ENCODE peak calls at places on chromosomes 3 and 15, in eight cellular contexts. One of them, this sample, is unnamed.

GRCh38 chr3:54817628-54818027 is 110.2 kb downstream of the LRTM1 start:
- DNase-seq in progenitor cell of endocrine pancreas: no peak
- DNase-seq in mesothelial cell of epicardium: no peak
- DNase-seq in brain microvascular endothelial cell: no peak
- DNase-seq in body of pancreas: no peak
- DNase-seq in kidney epithelial cell: no peak
- DNase-seq in RWPE1: no peak
- DNase-seq in neural crest cell: no peak
- DNase-seq in this sample: peak

GRCh38 chr15:42911058-42911592 is 9.5 kb downstream of the TTBK2 start:
- DNase-seq in progenitor cell of endocrine pancreas: no peak
- DNase-seq in mesothelial cell of epicardium: no peak
- DNase-seq in brain microvascular endothelial cell: no peak
- DNase-seq in body of pancreas: no peak
- DNase-seq in kidney epithelial cell: no peak
- DNase-seq in RWPE1: no peak
- DNase-seq in neural crest cell: no peak
- DNase-seq in this sample: no peak

GRCh38 chr3:185659942-185660921 is 74.1 kb downstream of the SENP2 start:
- DNase-seq in progenitor cell of endocrine pancreas: peak
- DNase-seq in mesothelial cell of epicardium: peak
- DNase-seq in brain microvascular endothelial cell: peak
- DNase-seq in body of pancreas: peak
- DNase-seq in kidney epithelial cell: no peak
- DNase-seq in RWPE1: peak
- DNase-seq in neural crest cell: peak
- DNase-seq in this sample: peak

GRCh38 chr15:77852241-77853007 is 219.7 kb upstream of the LINGO1 start:
- DNase-seq in progenitor cell of endocrine pancreas: no peak
- DNase-seq in mesothelial cell of epicardium: no peak
- DNase-seq in brain microvascular endothelial cell: no peak
- DNase-seq in body of pancreas: peak
- DNase-seq in kidney epithelial cell: no peak
- DNase-seq in RWPE1: no peak
- DNase-seq in neural crest cell: no peak
- DNase-seq in this sample: no peak

GRCh38 chr3:138124689-138125420 is 7.3 kb downstream of the A4GNT start:
- DNase-seq in progenitor cell of endocrine pancreas: no peak
- DNase-seq in mesothelial cell of epicardium: no peak
- DNase-seq in brain microvascular endothelial cell: no peak
- DNase-seq in body of pancreas: no peak
- DNase-seq in kidney epithelial cell: no peak
- DNase-seq in RWPE1: no peak
- DNase-seq in neural crest cell: no peak
- DNase-seq in this sample: peak

GRCh38 chr15:67850995-67851535 is 11.2 kb upstream of the RNU6-1 start:
- DNase-seq in progenitor cell of endocrine pancreas: no peak
- DNase-seq in mesothelial cell of epicardium: no peak
- DNase-seq in brain microvascular endothelial cell: no peak
- DNase-seq in body of pancreas: no peak
- DNase-seq in kidney epithelial cell: no peak
- DNase-seq in RWPE1: peak
- DNase-seq in neural crest cell: no peak
- DNase-seq in this sample: no peak

GRCh38 chr3:120526011-120526870 is 69.9 kb upstream of the NDUFB4 start:
- DNase-seq in progenitor cell of endocrine pancreas: no peak
- DNase-seq in mesothelial cell of epicardium: no peak
- DNase-seq in brain microvascular endothelial cell: no peak
- DNase-seq in body of pancreas: no peak
- DNase-seq in kidney epithelial cell: no peak
- DNase-seq in RWPE1: no peak
- DNase-seq in neural crest cell: no peak
- DNase-seq in this sample: no peak

GRCh38 chr15:77038312-77039216 is 32.3 kb downstream of the TSPAN3 start:
- DNase-seq in progenitor cell of endocrine pancreas: no peak
- DNase-seq in mesothelial cell of epicardium: no peak
- DNase-seq in brain microvascular endothelial cell: no peak
- DNase-seq in body of pancreas: no peak
- DNase-seq in kidney epithelial cell: no peak
- DNase-seq in RWPE1: no peak
- DNase-seq in neural crest cell: no peak
- DNase-seq in this sample: no peak

GRCh38 chr3:38738630-38739395 is 77.2 kb downstream of the SCN10A start:
- DNase-seq in progenitor cell of endocrine pancreas: peak
- DNase-seq in mesothelial cell of epicardium: no peak
- DNase-seq in brain microvascular endothelial cell: peak
- DNase-seq in body of pancreas: peak
- DNase-seq in kidney epithelial cell: no peak
- DNase-seq in RWPE1: no peak
- DNase-seq in neural crest cell: peak
- DNase-seq in this sample: no peak

GRCh38 chr3:123750659-123751420 is 133.3 kb downstream of the MYLK start:
- DNase-seq in progenitor cell of endocrine pancreas: no peak
- DNase-seq in mesothelial cell of epicardium: no peak
- DNase-seq in brain microvascular endothelial cell: peak
- DNase-seq in body of pancreas: no peak
- DNase-seq in kidney epithelial cell: peak
- DNase-seq in RWPE1: peak
- DNase-seq in neural crest cell: no peak
- DNase-seq in this sample: no peak

GRCh38 chr3:73353661-73354217 is 271.0 kb downstream of the PDZRN3 start:
- DNase-seq in progenitor cell of endocrine pancreas: no peak
- DNase-seq in mesothelial cell of epicardium: no peak
- DNase-seq in brain microvascular endothelial cell: no peak
- DNase-seq in body of pancreas: no peak
- DNase-seq in kidney epithelial cell: no peak
- DNase-seq in RWPE1: no peak
- DNase-seq in neural crest cell: no peak
- DNase-seq in this sample: no peak

GRCh38 chr3:178436773-178437172 is 99.5 kb upstream of the KCNMB2 start:
- DNase-seq in progenitor cell of endocrine pancreas: no peak
- DNase-seq in mesothelial cell of epicardium: no peak
- DNase-seq in brain microvascular endothelial cell: peak
- DNase-seq in body of pancreas: no peak
- DNase-seq in kidney epithelial cell: no peak
- DNase-seq in RWPE1: peak
- DNase-seq in neural crest cell: no peak
- DNase-seq in this sample: no peak

GRCh38 chr3:10557783-10558373 is 52.5 kb upstream of the ATP2B2 start:
- DNase-seq in progenitor cell of endocrine pancreas: no peak
- DNase-seq in mesothelial cell of epicardium: no peak
- DNase-seq in brain microvascular endothelial cell: peak
- DNase-seq in body of pancreas: no peak
- DNase-seq in kidney epithelial cell: no peak
- DNase-seq in RWPE1: peak
- DNase-seq in neural crest cell: no peak
- DNase-seq in this sample: no peak

GRCh38 chr15:78049691-78050440 is 27.6 kb downstream of the TBC1D2B start:
- DNase-seq in progenitor cell of endocrine pancreas: no peak
- DNase-seq in mesothelial cell of epicardium: no peak
- DNase-seq in brain microvascular endothelial cell: no peak
- DNase-seq in body of pancreas: no peak
- DNase-seq in kidney epithelial cell: no peak
- DNase-seq in RWPE1: no peak
- DNase-seq in neural crest cell: no peak
- DNase-seq in this sample: peak

GRCh38 chr3:111012388-111013248 is 59.0 kb upstream of the NECTIN3 start:
- DNase-seq in progenitor cell of endocrine pancreas: no peak
- DNase-seq in mesothelial cell of epicardium: no peak
- DNase-seq in brain microvascular endothelial cell: no peak
- DNase-seq in body of pancreas: peak
- DNase-seq in kidney epithelial cell: no peak
- DNase-seq in RWPE1: no peak
- DNase-seq in neural crest cell: no peak
- DNase-seq in this sample: no peak

GRCh38 chr3:30632065-30632464 is 25.7 kb downstream of the TGFBR2 start:
- DNase-seq in progenitor cell of endocrine pancreas: no peak
- DNase-seq in mesothelial cell of epicardium: no peak
- DNase-seq in brain microvascular endothelial cell: no peak
- DNase-seq in body of pancreas: no peak
- DNase-seq in kidney epithelial cell: no peak
- DNase-seq in RWPE1: no peak
- DNase-seq in neural crest cell: no peak
- DNase-seq in this sample: no peak

GRCh38 chr15:31031471-31032064 is 40.1 kb upstream of the MTMR10 start:
- DNase-seq in progenitor cell of endocrine pancreas: no peak
- DNase-seq in mesothelial cell of epicardium: no peak
- DNase-seq in brain microvascular endothelial cell: peak
- DNase-seq in body of pancreas: no peak
- DNase-seq in kidney epithelial cell: no peak
- DNase-seq in RWPE1: no peak
- DNase-seq in neural crest cell: no peak
- DNase-seq in this sample: no peak

GRCh38 chr3:24686764-24687163 is 192.1 kb upstream of the THRB start:
- DNase-seq in progenitor cell of endocrine pancreas: no peak
- DNase-seq in mesothelial cell of epicardium: no peak
- DNase-seq in brain microvascular endothelial cell: peak
- DNase-seq in body of pancreas: no peak
- DNase-seq in kidney epithelial cell: no peak
- DNase-seq in RWPE1: no peak
- DNase-seq in neural crest cell: no peak
- DNase-seq in this sample: no peak

GRCh38 chr3:50264389-50264963 is 4.5 kb upstream of the SEMA3B start:
- DNase-seq in progenitor cell of endocrine pancreas: peak
- DNase-seq in mesothelial cell of epicardium: peak
- DNase-seq in brain microvascular endothelial cell: peak
- DNase-seq in body of pancreas: peak
- DNase-seq in kidney epithelial cell: peak
- DNase-seq in RWPE1: peak
- DNase-seq in neural crest cell: peak
- DNase-seq in this sample: peak

GRCh38 chr3:157445897-157446296 is 9.2 kb downstream of the PTX3 start:
- DNase-seq in progenitor cell of endocrine pancreas: no peak
- DNase-seq in mesothelial cell of epicardium: no peak
- DNase-seq in brain microvascular endothelial cell: no peak
- DNase-seq in body of pancreas: no peak
- DNase-seq in kidney epithelial cell: no peak
- DNase-seq in RWPE1: peak
- DNase-seq in neural crest cell: no peak
- DNase-seq in this sample: no peak

GRCh38 chr3:10759495-10759894 is 56.5 kb upstream of the SLC6A11 start:
- DNase-seq in progenitor cell of endocrine pancreas: no peak
- DNase-seq in mesothelial cell of epicardium: no peak
- DNase-seq in brain microvascular endothelial cell: no peak
- DNase-seq in body of pancreas: no peak
- DNase-seq in kidney epithelial cell: no peak
- DNase-seq in RWPE1: no peak
- DNase-seq in neural crest cell: no peak
- DNase-seq in this sample: no peak

GRCh38 chr3:22730701-22731100 is 472.4 kb upstream of the UBE2E2 start:
- DNase-seq in progenitor cell of endocrine pancreas: no peak
- DNase-seq in mesothelial cell of epicardium: no peak
- DNase-seq in brain microvascular endothelial cell: no peak
- DNase-seq in body of pancreas: no peak
- DNase-seq in kidney epithelial cell: no peak
- DNase-seq in RWPE1: no peak
- DNase-seq in neural crest cell: no peak
- DNase-seq in this sample: no peak

GRCh38 chr15:65089206-65089824 is 12.8 kb downstream of the KBTBD13 start:
- DNase-seq in progenitor cell of endocrine pancreas: no peak
- DNase-seq in mesothelial cell of epicardium: no peak
- DNase-seq in brain microvascular endothelial cell: no peak
- DNase-seq in body of pancreas: no peak
- DNase-seq in kidney epithelial cell: no peak
- DNase-seq in RWPE1: no peak
- DNase-seq in neural crest cell: no peak
- DNase-seq in this sample: no peak

GRCh38 chr3:37987315-37987697 is 3.3 kb upstream of the VILL start:
- DNase-seq in progenitor cell of endocrine pancreas: no peak
- DNase-seq in mesothelial cell of epicardium: no peak
- DNase-seq in brain microvascular endothelial cell: no peak
- DNase-seq in body of pancreas: peak
- DNase-seq in kidney epithelial cell: no peak
- DNase-seq in RWPE1: no peak
- DNase-seq in neural crest cell: no peak
- DNase-seq in this sample: no peak

GRCh38 chr15:85164841-85165466 is 183.3 kb downstream of the PDE8A start:
- DNase-seq in progenitor cell of endocrine pancreas: no peak
- DNase-seq in mesothelial cell of epicardium: no peak
- DNase-seq in brain microvascular endothelial cell: no peak
- DNase-seq in body of pancreas: no peak
- DNase-seq in kidney epithelial cell: no peak
- DNase-seq in RWPE1: no peak
- DNase-seq in neural crest cell: no peak
- DNase-seq in this sample: no peak

GRCh38 chr3:126081618-126082333 is 2.1 kb downstream of the SLC41A3 start:
- DNase-seq in progenitor cell of endocrine pancreas: no peak
- DNase-seq in mesothelial cell of epicardium: no peak
- DNase-seq in brain microvascular endothelial cell: peak
- DNase-seq in body of pancreas: peak
- DNase-seq in kidney epithelial cell: no peak
- DNase-seq in RWPE1: peak
- DNase-seq in neural crest cell: no peak
- DNase-seq in this sample: no peak
- TF ChIP-seq CTCF in progenitor cell of endocrine pancreas: peak
- TF ChIP-seq CTCF in mesothelial cell of epicardium: peak
- TF ChIP-seq CTCF in brain microvascular endothelial cell: peak
- TF ChIP-seq CTCF in body of pancreas: no peak
- TF ChIP-seq CTCF in kidney epithelial cell: peak
- TF ChIP-seq CTCF in RWPE1: peak
- TF ChIP-seq CTCF in neural crest cell: peak
- TF ChIP-seq CTCF in this sample: peak

GRCh38 chr15:66698318-66698961 is 3.6 kb upstream of the SMAD6 start:
- DNase-seq in progenitor cell of endocrine pancreas: peak
- DNase-seq in mesothelial cell of epicardium: peak
- DNase-seq in brain microvascular endothelial cell: peak
- DNase-seq in body of pancreas: peak
- DNase-seq in kidney epithelial cell: no peak
- DNase-seq in RWPE1: peak
- DNase-seq in neural crest cell: peak
- DNase-seq in this sample: no peak
- TF ChIP-seq CTCF in progenitor cell of endocrine pancreas: peak
- TF ChIP-seq CTCF in mesothelial cell of epicardium: no peak
- TF ChIP-seq CTCF in brain microvascular endothelial cell: peak
- TF ChIP-seq CTCF in body of pancreas: peak
- TF ChIP-seq CTCF in kidney epithelial cell: peak
- TF ChIP-seq CTCF in RWPE1: peak
- TF ChIP-seq CTCF in neural crest cell: peak
- TF ChIP-seq CTCF in this sample: peak

GRCh38 chr3:103693831-103694230 is 1259.0 kb downstream of the ZPLD1 start:
- DNase-seq in progenitor cell of endocrine pancreas: no peak
- DNase-seq in mesothelial cell of epicardium: no peak
- DNase-seq in brain microvascular endothelial cell: no peak
- DNase-seq in body of pancreas: no peak
- DNase-seq in kidney epithelial cell: no peak
- DNase-seq in RWPE1: peak
- DNase-seq in neural crest cell: no peak
- DNase-seq in this sample: no peak
- TF ChIP-seq CTCF in progenitor cell of endocrine pancreas: no peak
- TF ChIP-seq CTCF in mesothelial cell of epicardium: no peak
- TF ChIP-seq CTCF in brain microvascular endothelial cell: no peak
- TF ChIP-seq CTCF in body of pancreas: no peak
- TF ChIP-seq CTCF in kidney epithelial cell: no peak
- TF ChIP-seq CTCF in RWPE1: no peak
- TF ChIP-seq CTCF in neural crest cell: no peak
- TF ChIP-seq CTCF in this sample: no peak

DNA sequence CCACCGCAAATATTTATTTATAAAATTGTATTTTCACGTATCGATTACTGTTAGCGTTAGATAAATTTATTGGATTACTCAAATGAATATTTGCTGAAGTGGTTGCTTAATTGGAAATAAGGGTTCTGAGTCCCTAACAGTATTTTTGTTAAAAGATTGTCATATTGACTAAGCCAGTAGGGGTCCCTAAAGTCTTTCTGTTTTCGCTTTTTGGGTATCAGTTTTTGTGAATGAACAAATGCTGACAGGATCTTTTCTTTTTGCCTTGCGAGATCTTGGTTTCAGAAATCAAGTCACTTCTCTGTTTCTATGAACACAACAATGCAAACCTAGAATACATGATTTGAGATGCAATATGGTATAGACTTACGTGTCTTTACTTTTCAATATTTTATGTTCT is 7.1 kb downstream of the RAD51 start:
- DNase-seq in progenitor cell of endocrine pancreas: no peak
- DNase-seq in mesothelial cell of epicardium: no peak
- DNase-seq in brain microvascular endothelial cell: no peak
- DNase-seq in body of pancreas: no peak
- DNase-seq in kidney epithelial cell: no peak
- DNase-seq in RWPE1: no peak
- DNase-seq in neural crest cell: no peak
- DNase-seq in this sample: no peak
- TF ChIP-seq CTCF in progenitor cell of endocrine pancreas: peak
- TF ChIP-seq CTCF in mesothelial cell of epicardium: peak
- TF ChIP-seq CTCF in brain microvascular endothelial cell: peak
- TF ChIP-seq CTCF in body of pancreas: no peak
- TF ChIP-seq CTCF in kidney epithelial cell: peak
- TF ChIP-seq CTCF in RWPE1: no peak
- TF ChIP-seq CTCF in neural crest cell: peak
- TF ChIP-seq CTCF in this sample: no peak